ENCODE peak calls at places on chromosomes 1 and 21, in five cellular contexts. One of them, this sample, is unnamed.

GRCh38 chr1:91883470-91883869 is 2.5 kb downstream of the TGFBR3 start:
- DNase-seq in CD8-positive, alpha-beta T cell: no peak
- DNase-seq in left ventricle myocardium inferior: no peak
- DNase-seq in testis: no peak
- DNase-seq in OCI-LY7: peak
- DNase-seq in this sample: no peak

GRCh38 chr1:199353906-199354305 is 673.6 kb upstream of the NR5A2 start:
- DNase-seq in left ventricle myocardium inferior: no peak
- DNase-seq in CD8-positive, alpha-beta T cell: no peak
- DNase-seq in testis: no peak
- DNase-seq in OCI-LY7: no peak
- DNase-seq in this sample: no peak

GRCh38 chr1:235954306-235955283 is 87.9 kb upstream of the LYST start:
- DNase-seq in left ventricle myocardium inferior: peak
- DNase-seq in testis: no peak
- DNase-seq in CD8-positive, alpha-beta T cell: peak
- DNase-seq in OCI-LY7: peak
- DNase-seq in this sample: no peak

GRCh38 chr1:54359393-54360162 is 46.6 kb downstream of the SSBP3 start:
- DNase-seq in testis: no peak
- DNase-seq in left ventricle myocardium inferior: no peak
- DNase-seq in CD8-positive, alpha-beta T cell: no peak
- DNase-seq in OCI-LY7: no peak
- DNase-seq in this sample: no peak

GRCh38 chr21:44996096-44996495 is 56.3 kb downstream of the SLX9 start:
- DNase-seq in left ventricle myocardium inferior: no peak
- DNase-seq in CD8-positive, alpha-beta T cell: no peak
- DNase-seq in OCI-LY7: no peak
- DNase-seq in testis: no peak
- DNase-seq in this sample: no peak

GRCh38 chr1:113742515-113742914 is 16.8 kb downstream of the PHTF1 start:
- DNase-seq in CD8-positive, alpha-beta T cell: no peak
- DNase-seq in OCI-LY7: no peak
- DNase-seq in testis: no peak
- DNase-seq in left ventricle myocardium inferior: no peak
- DNase-seq in this sample: no peak

GRCh38 chr1:234907585-234908457 is 220.8 kb downstream of the TOMM20 start:
- DNase-seq in left ventricle myocardium inferior: no peak
- DNase-seq in OCI-LY7: no peak
- DNase-seq in CD8-positive, alpha-beta T cell: no peak
- DNase-seq in testis: no peak
- DNase-seq in this sample: no peak

GRCh38 chr1:224938652-224939051 is 9.2 kb downstream of the DNAH14 start:
- DNase-seq in CD8-positive, alpha-beta T cell: no peak
- DNase-seq in left ventricle myocardium inferior: no peak
- DNase-seq in OCI-LY7: no peak
- DNase-seq in testis: no peak
- DNase-seq in this sample: no peak

GRCh38 chr1:116847688-116848531 is 61.8 kb upstream of the PTGFRN start:
- DNase-seq in OCI-LY7: no peak
- DNase-seq in left ventricle myocardium inferior: peak
- DNase-seq in testis: no peak
- DNase-seq in CD8-positive, alpha-beta T cell: no peak
- DNase-seq in this sample: no peak

GRCh38 chr1:92298573-92299476 is at the start of the genes GLMN and RPAP2:
- DNase-seq in OCI-LY7: peak
- DNase-seq in CD8-positive, alpha-beta T cell: peak
- DNase-seq in testis: peak
- DNase-seq in left ventricle myocardium inferior: peak
- DNase-seq in this sample: peak

GRCh38 chr1:43241352-43241953 is 28.3 kb upstream of the TMEM125 start:
- DNase-seq in CD8-positive, alpha-beta T cell: no peak
- DNase-seq in left ventricle myocardium inferior: no peak
- DNase-seq in OCI-LY7: no peak
- DNase-seq in testis: peak
- DNase-seq in this sample: no peak

GRCh38 chr1:59292557-59292956 is 4.3 kb upstream of the FGGY start:
- DNase-seq in testis: peak
- DNase-seq in CD8-positive, alpha-beta T cell: no peak
- DNase-seq in left ventricle myocardium inferior: no peak
- DNase-seq in OCI-LY7: no peak
- DNase-seq in this sample: no peak

GRCh38 chr1:183610053-183610452 is 19.8 kb upstream of the NCF2 start:
- DNase-seq in left ventricle myocardium inferior: no peak
- DNase-seq in CD8-positive, alpha-beta T cell: no peak
- DNase-seq in OCI-LY7: no peak
- DNase-seq in testis: no peak
- DNase-seq in this sample: no peak

GRCh38 chr1:155527672-155528071 is 34.9 kb downstream of the ASH1L start:
- DNase-seq in OCI-LY7: no peak
- DNase-seq in CD8-positive, alpha-beta T cell: no peak
- DNase-seq in left ventricle myocardium inferior: no peak
- DNase-seq in testis: no peak
- DNase-seq in this sample: no peak

GRCh38 chr1:43634729-43635128 is 15.2 kb upstream of the KDM4A start:
- DNase-seq in OCI-LY7: no peak
- DNase-seq in testis: no peak
- DNase-seq in CD8-positive, alpha-beta T cell: no peak
- DNase-seq in left ventricle myocardium inferior: no peak
- DNase-seq in this sample: no peak

GRCh38 chr1:225677350-225678124 is 24.6 kb upstream of the ENAH start:
- DNase-seq in testis: peak
- DNase-seq in OCI-LY7: no peak
- DNase-seq in left ventricle myocardium inferior: no peak
- DNase-seq in CD8-positive, alpha-beta T cell: no peak
- DNase-seq in this sample: no peak

GRCh38 chr1:79679916-79680315 is 673.4 kb upstream of the ADGRL4 start:
- DNase-seq in OCI-LY7: no peak
- DNase-seq in left ventricle myocardium inferior: no peak
- DNase-seq in testis: no peak
- DNase-seq in CD8-positive, alpha-beta T cell: no peak
- DNase-seq in this sample: no peak

GRCh38 chr1:84271452-84272273 is 29.8 kb upstream of the SAMD13 start:
- DNase-seq in CD8-positive, alpha-beta T cell: no peak
- DNase-seq in OCI-LY7: peak
- DNase-seq in left ventricle myocardium inferior: no peak
- DNase-seq in testis: no peak
- DNase-seq in this sample: no peak

GRCh38 chr1:228410671-228411070 is 4.0 kb upstream of the TRIM11 start:
- DNase-seq in CD8-positive, alpha-beta T cell: no peak
- DNase-seq in testis: no peak
- DNase-seq in OCI-LY7: no peak
- DNase-seq in left ventricle myocardium inferior: no peak
- DNase-seq in this sample: no peak

GRCh38 chr1:41843378-41843777 is 75.3 kb downstream of the HIVEP3 start:
- DNase-seq in CD8-positive, alpha-beta T cell: no peak
- DNase-seq in OCI-LY7: no peak
- DNase-seq in left ventricle myocardium inferior: no peak
- DNase-seq in testis: no peak
- DNase-seq in this sample: no peak

GRCh38 chr1:113452921-113453770 is 62.8 kb downstream of the MAGI3 start:
- DNase-seq in testis: peak
- DNase-seq in CD8-positive, alpha-beta T cell: no peak
- DNase-seq in left ventricle myocardium inferior: no peak
- DNase-seq in OCI-LY7: peak
- DNase-seq in this sample: peak

GRCh38 chr1:54475357-54476230 is 69.4 kb upstream of the SSBP3 start:
- DNase-seq in OCI-LY7: no peak
- DNase-seq in left ventricle myocardium inferior: no peak
- DNase-seq in CD8-positive, alpha-beta T cell: no peak
- DNase-seq in testis: peak
- DNase-seq in this sample: no peak

GRCh38 chr1:115545791-115546733 is 95.7 kb upstream of the VANGL1 start:
- DNase-seq in left ventricle myocardium inferior: no peak
- DNase-seq in CD8-positive, alpha-beta T cell: no peak
- DNase-seq in OCI-LY7: no peak
- DNase-seq in testis: peak
- DNase-seq in this sample: peak

GRCh38 chr1:174286042-174286441 is 126.7 kb downstream of the RABGAP1L start:
- DNase-seq in CD8-positive, alpha-beta T cell: no peak
- DNase-seq in testis: no peak
- DNase-seq in OCI-LY7: no peak
- DNase-seq in left ventricle myocardium inferior: no peak
- DNase-seq in this sample: no peak

GRCh38 chr1:12644829-12645228 is 944 bp downstream of the AADACL4 start:
- DNase-seq in testis: no peak
- DNase-seq in OCI-LY7: no peak
- DNase-seq in left ventricle myocardium inferior: no peak
- DNase-seq in CD8-positive, alpha-beta T cell: no peak
- DNase-seq in this sample: no peak

GRCh38 chr1:154972517-154973343 is 1.8 kb upstream of the CKS1B start:
- DNase-seq in testis: peak
- DNase-seq in OCI-LY7: no peak
- DNase-seq in left ventricle myocardium inferior: peak
- DNase-seq in CD8-positive, alpha-beta T cell: no peak
- DNase-seq in this sample: peak

GRCh38 chr1:222098382-222098781 is 356.5 kb upstream of the DUSP10 start:
- DNase-seq in left ventricle myocardium inferior: no peak
- DNase-seq in testis: no peak
- DNase-seq in OCI-LY7: no peak
- DNase-seq in CD8-positive, alpha-beta T cell: no peak
- DNase-seq in this sample: no peak
- H3K27ac ChIP-seq in left ventricle myocardium inferior: no peak
- H3K27ac ChIP-seq in testis: no peak
- H3K27ac ChIP-seq in OCI-LY7: no peak
- H3K27ac ChIP-seq in CD8-positive, alpha-beta T cell: no peak
- H3K27ac ChIP-seq in this sample: peak

GRCh38 chr1:85816606-85817005 is 108.4 kb upstream of the ZNHIT6 start:
- DNase-seq in CD8-positive, alpha-beta T cell: no peak
- DNase-seq in OCI-LY7: no peak
- DNase-seq in left ventricle myocardium inferior: no peak
- DNase-seq in testis: no peak
- DNase-seq in this sample: no peak
- H3K27ac ChIP-seq in CD8-positive, alpha-beta T cell: no peak
- H3K27ac ChIP-seq in OCI-LY7: no peak
- H3K27ac ChIP-seq in left ventricle myocardium inferior: no peak
- H3K27ac ChIP-seq in testis: no peak
- H3K27ac ChIP-seq in this sample: no peak

GRCh38 chr1:158020877-158021630 is 27.6 kb downstream of the KIRREL1 start:
- DNase-seq in CD8-positive, alpha-beta T cell: no peak
- DNase-seq in left ventricle myocardium inferior: no peak
- DNase-seq in OCI-LY7: no peak
- DNase-seq in testis: no peak
- DNase-seq in this sample: no peak

GRCh38 chr1:158014702-158015320 is 21.4 kb downstream of the KIRREL1 start:
- DNase-seq in testis: no peak
- DNase-seq in CD8-positive, alpha-beta T cell: no peak
- DNase-seq in OCI-LY7: no peak
- DNase-seq in left ventricle myocardium inferior: no peak
- DNase-seq in this sample: no peak

GRCh38 chr1:158016651-158017335 is 23.3 kb downstream of the KIRREL1 start:
- DNase-seq in OCI-LY7: no peak
- DNase-seq in CD8-positive, alpha-beta T cell: no peak
- DNase-seq in testis: no peak
- DNase-seq in left ventricle myocardium inferior: no peak
- DNase-seq in this sample: peak

GRCh38 chr1:158019177-158019868 is 25.9 kb downstream of the KIRREL1 start:
- DNase-seq in OCI-LY7: no peak
- DNase-seq in left ventricle myocardium inferior: no peak
- DNase-seq in CD8-positive, alpha-beta T cell: no peak
- DNase-seq in testis: peak
- DNase-seq in this sample: no peak

DNA sequence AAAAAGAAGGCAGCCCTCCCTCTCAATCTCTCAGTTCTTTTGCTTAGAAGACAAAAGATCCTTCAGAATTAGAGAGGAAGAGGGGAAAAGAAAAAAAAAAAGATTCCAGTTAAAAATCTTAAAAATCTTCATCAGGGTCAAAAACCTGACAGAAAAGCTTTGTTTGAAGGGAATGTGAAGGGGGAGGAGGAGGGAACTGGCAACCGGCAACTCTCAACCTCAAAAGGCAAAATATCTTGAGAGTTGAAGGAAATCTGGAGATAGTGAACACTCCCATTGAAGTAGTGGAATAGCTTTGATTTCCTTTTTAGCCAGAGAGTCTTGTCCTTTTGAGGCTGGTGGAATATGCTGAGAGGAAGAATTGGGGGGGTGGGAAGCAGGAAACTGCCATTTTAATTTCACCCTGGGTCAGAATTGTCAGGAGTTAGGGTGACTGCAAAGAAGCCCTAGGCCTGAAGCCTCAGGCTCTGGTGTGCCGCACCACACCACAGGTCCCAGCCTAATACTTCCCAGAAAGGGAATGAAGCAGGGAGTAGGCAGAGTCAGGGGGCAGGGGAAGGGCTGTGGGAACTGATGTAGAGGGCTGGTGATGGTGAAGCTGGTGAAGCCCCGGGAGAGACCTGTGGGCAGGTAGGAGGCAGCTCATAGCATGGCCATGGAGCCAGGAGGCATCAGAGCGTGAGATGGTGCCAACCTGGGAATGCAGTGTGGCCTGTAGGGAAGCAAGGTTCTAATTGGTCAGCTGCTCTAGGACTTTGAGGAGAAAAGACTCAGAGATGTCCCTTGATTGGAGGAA is 24.6 kb downstream of the KIRREL1 start:
- DNase-seq in testis: no peak
- DNase-seq in left ventricle myocardium inferior: no peak
- DNase-seq in CD8-positive, alpha-beta T cell: no peak
- DNase-seq in OCI-LY7: no peak
- DNase-seq in this sample: no peak
- H3K27ac ChIP-seq in testis: peak
- H3K27ac ChIP-seq in left ventricle myocardium inferior: peak
- H3K27ac ChIP-seq in CD8-positive, alpha-beta T cell: no peak
- H3K27ac ChIP-seq in OCI-LY7: no peak
- H3K27ac ChIP-seq in this sample: peak

GRCh38 chr1:157195521-157196244 is 57.5 kb upstream of the ETV3 start:
- DNase-seq in testis: no peak
- DNase-seq in CD8-positive, alpha-beta T cell: no peak
- DNase-seq in left ventricle myocardium inferior: no peak
- DNase-seq in OCI-LY7: no peak
- DNase-seq in this sample: no peak

GRCh38 chr1:157193702-157194391 is 55.7 kb upstream of the ETV3 start:
- DNase-seq in OCI-LY7: peak
- DNase-seq in CD8-positive, alpha-beta T cell: no peak
- DNase-seq in testis: peak
- DNase-seq in left ventricle myocardium inferior: peak
- DNase-seq in this sample: no peak

GRCh38 chr1:157194739-157195520 is 56.7 kb upstream of the ETV3 start:
- DNase-seq in OCI-LY7: no peak
- DNase-seq in CD8-positive, alpha-beta T cell: no peak
- DNase-seq in left ventricle myocardium inferior: no peak
- DNase-seq in testis: no peak
- DNase-seq in this sample: no peak

GRCh38 chr1:157197906-157198435 is 59.8 kb upstream of the ETV3 start:
- DNase-seq in testis: no peak
- DNase-seq in CD8-positive, alpha-beta T cell: no peak
- DNase-seq in left ventricle myocardium inferior: no peak
- DNase-seq in OCI-LY7: no peak
- DNase-seq in this sample: no peak

DNA sequence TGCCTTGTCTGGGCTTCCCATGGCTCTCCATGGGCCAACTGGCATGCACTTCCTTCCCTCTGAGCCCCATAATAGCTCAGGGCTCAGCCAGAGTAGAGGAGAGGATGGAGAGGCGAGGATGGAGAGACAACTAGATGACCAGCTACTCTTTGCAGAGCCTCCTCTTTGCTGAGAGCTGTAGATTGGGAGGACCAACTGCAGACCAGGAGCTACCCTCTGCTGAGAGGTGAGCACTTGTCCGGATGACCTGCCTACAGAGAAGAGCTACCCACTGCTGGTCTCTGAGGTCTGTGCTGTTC is 58.0 kb upstream of the ETV3 start:
- DNase-seq in CD8-positive, alpha-beta T cell: no peak
- DNase-seq in OCI-LY7: no peak
- DNase-seq in testis: no peak
- DNase-seq in left ventricle myocardium inferior: no peak
- DNase-seq in this sample: no peak
- H3K27ac ChIP-seq in CD8-positive, alpha-beta T cell: no peak
- H3K27ac ChIP-seq in OCI-LY7: no peak
- H3K27ac ChIP-seq in testis: no peak
- H3K27ac ChIP-seq in left ventricle myocardium inferior: no peak
- H3K27ac ChIP-seq in this sample: no peak

This sample was measured in epithelial cell of prostate.